ENCODE peak calls at places on chromosomes 4 and X, in five cellular contexts. One of them, this sample, is unnamed. For H3K4me1 and H3K9me3, the result is how much of the 10 kb centered on the place peaks cover.

GRCh38 chrX:153238361-153238760 is 59.3 kb downstream of the MAGEA1 start:
- DNase-seq in A549: no peak
- DNase-seq in tibial artery: no peak
- DNase-seq in stomach: no peak
- DNase-seq in right lobe of liver: no peak
- DNase-seq in this sample: no peak

GRCh38 chr4:22434895-22435294 is 81.0 kb downstream of the ADGRA3 start:
- DNase-seq in A549: no peak
- DNase-seq in tibial artery: no peak
- DNase-seq in stomach: peak
- DNase-seq in right lobe of liver: peak
- DNase-seq in this sample: no peak

GRCh38 chr4:139484861-139485311 is 31.0 kb downstream of the RAB33B start:
- DNase-seq in A549: no peak
- DNase-seq in tibial artery: no peak
- DNase-seq in stomach: no peak
- DNase-seq in right lobe of liver: no peak
- DNase-seq in this sample: no peak

GRCh38 chr4:36310793-36311192 is 29.4 kb downstream of the DTHD1 start:
- DNase-seq in A549: no peak
- DNase-seq in tibial artery: peak
- DNase-seq in stomach: no peak
- DNase-seq in right lobe of liver: no peak
- DNase-seq in this sample: peak

GRCh38 chrX:95318882-95319281 is 1365.8 kb upstream of the DIAPH2 start:
- DNase-seq in A549: no peak
- DNase-seq in tibial artery: no peak
- DNase-seq in stomach: no peak
- DNase-seq in right lobe of liver: no peak
- DNase-seq in this sample: peak

GRCh38 chrX:38636949-38637819 is 75.8 kb downstream of the TSPAN7 start:
- DNase-seq in A549: no peak
- DNase-seq in tibial artery: no peak
- DNase-seq in stomach: peak
- DNase-seq in right lobe of liver: peak
- DNase-seq in this sample: no peak

GRCh38 chr4:142614621-142615323 is 231.3 kb downstream of the INPP4B start:
- DNase-seq in A549: no peak
- DNase-seq in tibial artery: no peak
- DNase-seq in stomach: no peak
- DNase-seq in right lobe of liver: no peak
- DNase-seq in this sample: no peak

GRCh38 chrX:37667141-37667540 is 18.4 kb upstream of the XK start:
- DNase-seq in A549: no peak
- DNase-seq in tibial artery: no peak
- DNase-seq in stomach: peak
- DNase-seq in right lobe of liver: no peak
- DNase-seq in this sample: no peak

GRCh38 chr4:77021614-77022089 is 54.1 kb downstream of the CCNI start:
- DNase-seq in A549: no peak
- DNase-seq in tibial artery: peak
- DNase-seq in stomach: peak
- DNase-seq in right lobe of liver: no peak
- DNase-seq in this sample: no peak

GRCh38 chr4:162770761-162771490 is 395.8 kb downstream of the NAF1 start:
- DNase-seq in A549: no peak
- DNase-seq in tibial artery: no peak
- DNase-seq in stomach: no peak
- DNase-seq in right lobe of liver: no peak
- DNase-seq in this sample: no peak

DNA sequence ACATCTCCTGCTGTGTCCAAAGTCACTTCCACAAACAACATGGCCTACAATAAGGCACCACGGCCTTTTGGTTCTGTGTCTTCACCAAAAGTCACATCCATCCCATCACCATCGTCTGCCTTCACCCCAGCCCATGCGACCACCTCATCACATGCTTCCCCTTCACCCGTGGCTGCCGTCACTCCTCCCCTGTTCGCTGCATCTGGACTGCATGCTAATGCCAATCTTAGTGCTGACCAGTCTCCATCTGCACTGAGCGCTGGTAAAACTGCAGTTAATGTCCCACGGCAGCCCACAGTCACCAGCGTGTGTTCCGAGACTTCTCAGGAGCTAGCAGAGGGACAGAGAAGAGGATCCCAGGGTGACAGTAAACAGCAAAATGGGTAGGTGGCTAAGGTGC is 123.9 kb downstream of the PDLIM5 start:
- DNase-seq in A549: no peak
- DNase-seq in tibial artery: peak
- DNase-seq in stomach: no peak
- DNase-seq in right lobe of liver: no peak
- DNase-seq in this sample: no peak
- H3K4me1 ChIP-seq in A549: under half
- H3K4me1 ChIP-seq in tibial artery: under half
- H3K4me1 ChIP-seq in stomach: under half
- H3K4me1 ChIP-seq in right lobe of liver: under half
- H3K4me1 ChIP-seq in this sample: under half

DNA sequence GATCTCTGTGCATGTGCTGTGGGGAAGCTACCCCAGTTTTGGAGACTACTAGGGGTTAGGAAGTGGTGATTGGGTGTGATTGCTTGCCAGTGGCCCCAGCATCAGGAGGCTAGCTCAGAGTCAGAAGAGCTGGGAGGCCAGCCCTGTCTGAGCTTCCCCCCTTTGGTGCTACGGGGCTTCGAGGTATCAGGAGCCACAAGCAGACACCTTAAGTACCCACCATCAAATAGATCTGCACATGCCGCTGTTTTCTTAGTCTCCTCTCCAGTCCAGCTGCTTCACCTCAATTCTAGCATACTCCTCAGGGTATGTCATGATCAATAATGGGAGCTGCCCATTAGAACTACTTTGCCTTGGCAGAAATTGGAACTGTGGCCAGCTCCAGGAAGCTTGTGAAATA is 10.8 kb upstream of the PPEF1 start:
- DNase-seq in A549: no peak
- DNase-seq in tibial artery: no peak
- DNase-seq in stomach: no peak
- DNase-seq in right lobe of liver: no peak
- DNase-seq in this sample: no peak
- H3K9me3 ChIP-seq in A549: under half
- H3K9me3 ChIP-seq in tibial artery: under half
- H3K9me3 ChIP-seq in stomach: under half
- H3K9me3 ChIP-seq in right lobe of liver: under half
- H3K9me3 ChIP-seq in this sample: under half

DNA sequence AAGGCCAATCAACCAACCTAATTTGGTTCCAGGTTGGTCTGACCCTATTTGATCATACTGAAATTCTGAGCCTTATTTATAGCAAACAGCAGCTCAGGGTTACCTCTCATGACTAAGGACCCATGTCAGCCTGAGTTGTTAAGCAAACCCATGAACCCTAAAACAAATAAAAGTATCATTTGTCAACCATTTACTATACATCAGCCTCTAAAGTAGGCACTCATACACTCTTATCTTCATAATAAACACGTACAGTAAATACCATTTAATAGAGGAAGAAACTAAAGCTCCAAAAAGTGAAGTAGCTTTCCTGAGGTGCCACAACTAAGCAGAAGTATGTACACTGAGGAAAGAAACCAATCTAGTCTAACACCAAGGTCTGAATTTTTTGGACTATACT is 25.2 kb downstream of the MANBA start:
- DNase-seq in A549: no peak
- DNase-seq in tibial artery: no peak
- DNase-seq in stomach: no peak
- DNase-seq in right lobe of liver: no peak
- DNase-seq in this sample: no peak
- H3K27ac ChIP-seq in A549: no peak
- H3K27ac ChIP-seq in tibial artery: no peak
- H3K27ac ChIP-seq in stomach: no peak
- H3K27ac ChIP-seq in right lobe of liver: no peak
- H3K27ac ChIP-seq in this sample: no peak

DNA sequence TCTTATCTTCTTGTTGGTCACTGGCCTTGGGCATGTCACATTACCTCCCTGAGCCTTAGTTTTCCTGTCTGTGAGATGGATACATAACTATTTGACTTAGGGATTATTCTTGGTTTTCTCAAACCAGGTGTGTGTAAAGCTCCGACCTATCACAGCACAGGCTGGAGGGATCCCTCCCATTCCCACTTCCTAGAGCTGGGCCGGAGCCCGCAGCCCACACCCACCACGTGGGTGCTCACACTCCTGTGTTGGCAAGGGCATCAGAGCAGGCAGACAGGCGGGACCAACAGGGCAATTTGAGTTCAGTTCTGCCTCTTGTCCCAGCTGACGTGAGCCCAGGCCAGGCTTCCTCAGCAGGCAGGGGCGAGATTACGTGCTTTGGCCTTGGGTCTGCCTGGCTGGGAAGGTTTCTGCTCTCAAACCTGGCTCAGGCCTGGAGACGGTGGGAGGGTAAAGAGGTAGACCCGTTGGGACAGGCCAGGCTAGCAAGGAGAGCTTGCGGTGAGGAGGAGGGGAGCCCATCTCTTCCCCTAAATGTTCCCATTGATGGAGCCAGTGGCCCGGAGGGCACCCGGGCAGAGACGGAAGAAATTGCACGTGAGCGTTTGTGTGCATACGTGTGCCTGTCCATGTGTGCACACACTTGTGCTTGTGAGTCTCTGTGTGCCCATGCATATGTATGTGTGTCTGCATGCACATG is 734 bp upstream of the SH3TC1 start:
- DNase-seq in A549: no peak
- DNase-seq in tibial artery: no peak
- DNase-seq in stomach: peak
- DNase-seq in right lobe of liver: peak
- DNase-seq in this sample: no peak
- H3K4me1 ChIP-seq in A549: under half
- H3K4me1 ChIP-seq in tibial artery: under half
- H3K4me1 ChIP-seq in stomach: under half
- H3K4me1 ChIP-seq in right lobe of liver: under half
- H3K4me1 ChIP-seq in this sample: under half

GRCh38 chr4:168784786-168785461 is 225.1 kb downstream of the CBR4 start:
- DNase-seq in A549: no peak
- DNase-seq in tibial artery: no peak
- DNase-seq in stomach: peak
- DNase-seq in right lobe of liver: no peak
- DNase-seq in this sample: peak

GRCh38 chr4:168777277-168777965 is 232.6 kb downstream of the CBR4 start:
- DNase-seq in A549: no peak
- DNase-seq in tibial artery: no peak
- DNase-seq in stomach: no peak
- DNase-seq in right lobe of liver: no peak
- DNase-seq in this sample: no peak

GRCh38 chr4:168781884-168782283 is 228.2 kb downstream of the CBR4 start:
- DNase-seq in A549: no peak
- DNase-seq in tibial artery: no peak
- DNase-seq in stomach: no peak
- DNase-seq in right lobe of liver: no peak
- DNase-seq in this sample: peak

GRCh38 chr4:168782439-168782838 is 227.6 kb downstream of the CBR4 start:
- DNase-seq in A549: no peak
- DNase-seq in tibial artery: no peak
- DNase-seq in stomach: no peak
- DNase-seq in right lobe of liver: no peak
- DNase-seq in this sample: peak

GRCh38 chr4:168781341-168781740 is 228.7 kb downstream of the CBR4 start:
- DNase-seq in A549: no peak
- DNase-seq in tibial artery: no peak
- DNase-seq in stomach: no peak
- DNase-seq in right lobe of liver: no peak
- DNase-seq in this sample: peak
- H3K9me3 ChIP-seq in A549: under half
- H3K9me3 ChIP-seq in tibial artery: under half
- H3K9me3 ChIP-seq in stomach: under half
- H3K9me3 ChIP-seq in right lobe of liver: under half
- H3K9me3 ChIP-seq in this sample: under half

DNA sequence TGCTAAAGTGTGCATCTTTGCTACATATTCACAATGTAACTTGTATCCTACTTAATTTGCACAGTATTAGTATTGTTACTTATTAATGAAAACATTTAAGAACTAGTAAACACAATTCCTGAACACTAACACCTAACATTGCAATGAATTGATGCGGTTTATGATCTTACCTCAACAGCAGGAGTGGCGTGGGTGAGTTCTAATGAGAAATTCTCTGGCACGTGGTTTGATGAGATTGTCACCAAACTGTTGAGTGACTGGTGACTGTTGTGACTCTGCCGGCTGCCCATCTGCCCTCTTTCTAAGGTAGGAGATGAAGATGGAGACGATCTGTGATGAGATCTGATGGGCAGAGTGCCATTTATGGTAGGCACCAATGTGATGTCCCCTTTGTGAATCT is 2.9 kb downstream of the PCDH18 start:
- DNase-seq in A549: no peak
- DNase-seq in tibial artery: no peak
- DNase-seq in stomach: no peak
- DNase-seq in right lobe of liver: no peak
- DNase-seq in this sample: no peak
- H3K27ac ChIP-seq in A549: no peak
- H3K27ac ChIP-seq in tibial artery: peak
- H3K27ac ChIP-seq in stomach: no peak
- H3K27ac ChIP-seq in right lobe of liver: no peak
- H3K27ac ChIP-seq in this sample: no peak

DNA sequence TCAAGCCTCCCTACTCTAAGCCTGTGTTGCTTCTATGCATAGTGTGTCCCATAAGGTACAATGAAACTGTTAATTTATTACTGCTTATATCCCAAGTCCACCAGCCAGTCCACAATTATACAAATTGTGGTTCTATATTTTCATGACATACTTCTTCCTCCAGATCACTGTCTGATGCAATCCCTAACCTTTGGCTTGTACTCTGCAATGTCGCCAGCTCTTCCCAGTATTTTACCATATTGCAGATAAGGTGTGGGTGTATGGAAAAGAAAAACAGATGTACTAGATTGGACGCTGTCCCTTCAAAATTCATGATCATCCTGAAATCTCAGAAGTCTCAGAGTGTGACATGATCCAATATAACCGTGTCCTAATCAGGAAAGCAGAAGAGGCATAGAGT is 286.2 kb downstream of the GASK1B start:
- DNase-seq in A549: no peak
- DNase-seq in tibial artery: no peak
- DNase-seq in stomach: no peak
- DNase-seq in right lobe of liver: no peak
- DNase-seq in this sample: no peak
- H3K4me1 ChIP-seq in A549: under half
- H3K4me1 ChIP-seq in tibial artery: under half
- H3K4me1 ChIP-seq in stomach: under half
- H3K4me1 ChIP-seq in right lobe of liver: under half
- H3K4me1 ChIP-seq in this sample: under half

GRCh38 chr4:41709844-41710481 is 38.6 kb downstream of the PHOX2B start:
- DNase-seq in A549: peak
- DNase-seq in tibial artery: no peak
- DNase-seq in stomach: no peak
- DNase-seq in right lobe of liver: no peak
- DNase-seq in this sample: peak
- H3K9me3 ChIP-seq in A549: under half
- H3K9me3 ChIP-seq in tibial artery: under half
- H3K9me3 ChIP-seq in stomach: under half
- H3K9me3 ChIP-seq in right lobe of liver: under half
- H3K9me3 ChIP-seq in this sample: under half